ENCODE peak calls at places on chromosomes 4 and X, in four cellular contexts. D, N, P and H are unnamed samples.

GRCh38 chr4:161287678-161288352 is 876.0 kb downstream of the FSTL5 start:
- DNase-seq in D (no peak), N (no peak), P (no peak), H (no peak)

GRCh38 chr4:26860922-26861433 is 337 bp downstream of the STIM2 start:
- DNase-seq in D (peak; percentile 57), N (peak; percentile 77), P (peak; percentile 42), H (peak; percentile 81)

GRCh38 chr4:107870236-107870635 is 45.5 kb downstream of the SGMS2 start:
- DNase-seq in D (no peak), N (no peak), P (no peak), H (no peak)

GRCh38 chr4:1871471-1872021 is 353 bp downstream of the NSD2 start:
- DNase-seq in D (peak; percentile 19), N (peak; percentile 73), P (no peak), H (no peak)

GRCh38 chr4:40305329-40306193 is 29.6 kb upstream of the CHRNA9 start:
- DNase-seq in D (no peak), N (no peak), P (no peak), H (no peak)

GRCh38 chr4:94843222-94843621 is 85.5 kb downstream of the BMPR1B start:
- DNase-seq in D (no peak), N (no peak), P (no peak), H (no peak)

GRCh38 chr4:27218013-27218412 is 357.4 kb downstream of the STIM2 start:
- DNase-seq in D (peak; percentile 35), N (no peak), P (no peak), H (no peak)

GRCh38 chr4:23070848-23071570 is 378.3 kb downstream of the GBA3 start:
- DNase-seq in D (no peak), N (no peak), P (no peak), H (no peak)

GRCh38 chrX:42096262-42096939 is 173.0 kb upstream of the CASK start:
- DNase-seq in D (peak; percentile 76), N (peak; percentile 77), P (peak; percentile 92), H (no peak)

GRCh38 chr4:76386566-76387305 is 34.2 kb downstream of the CCDC158 start:
- DNase-seq in D (no peak), N (no peak), P (peak; percentile 7), H (no peak)

GRCh38 chr4:52201705-52202104 is 150.6 kb downstream of the SPATA18 start:
- DNase-seq in D (no peak), N (no peak), P (no peak), H (peak; percentile 10)

GRCh38 chr4:80188801-80189458 is 8.4 kb upstream of the PRDM8 start:
- DNase-seq in D (no peak), N (no peak), P (no peak), H (no peak)
- TF ChIP-seq EZH2 in D (no peak), N (peak; percentile 33), P (no peak), H (peak; percentile 57)

GRCh38 chrX:44889824-44890223 is 16.8 kb downstream of the KDM6A start:
- DNase-seq in D (no peak), N (no peak), P (no peak), H (no peak)
- H3K79me2 ChIP-seq in D (peaks cover 97% of the 10 kb centered on the region), N (peaks cover 99% of the 10 kb centered on the region), P (peaks cover 75% of the 10 kb centered on the region), H (peaks cover 100% of the 10 kb centered on the region)

GRCh38 chr4:89305712-89306437 is 1.7 kb downstream of the GPRIN3 start:
- DNase-seq in D (peak; percentile 11), N (peak; percentile 11), P (peak; percentile 31), H (no peak)
- H3K4me3 ChIP-seq in D (no peak overlapping the region), N (no peak overlapping the region), P (no peak overlapping the region), H (no peak overlapping the region)

DNA sequence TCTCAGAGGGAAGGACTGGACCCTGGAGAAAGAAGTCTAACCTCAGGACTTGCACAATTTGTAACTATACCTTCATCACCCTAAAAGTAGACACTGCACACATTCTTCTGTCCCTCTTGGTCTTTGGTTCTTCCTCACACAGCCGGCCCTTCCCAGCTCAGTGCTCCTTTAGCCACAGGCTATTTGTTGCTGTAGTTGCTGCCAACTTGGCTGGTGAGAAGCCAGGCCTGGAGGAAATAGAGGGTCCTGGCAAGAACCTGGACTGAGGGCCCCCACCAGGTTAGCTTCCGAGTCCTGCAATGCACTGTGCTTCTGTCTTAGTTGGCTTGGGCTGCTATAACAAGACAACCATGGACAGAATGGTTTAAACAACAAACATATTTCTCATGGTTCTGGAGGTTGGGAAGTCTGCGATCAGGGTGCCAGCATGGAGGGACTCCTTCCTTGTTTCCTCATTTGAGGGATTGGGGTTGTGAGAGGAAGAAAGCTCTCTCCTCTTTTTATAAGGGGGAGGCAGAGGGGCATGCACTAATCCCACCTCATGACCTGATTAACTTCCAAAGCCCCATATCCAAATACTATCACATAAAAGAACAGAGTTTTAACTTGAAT is 4.4 kb upstream of the FGF5 start:
- DNase-seq in D (no peak), N (no peak), P (no peak), H (no peak)
- TF ChIP-seq EZH2 in D (no peak), N (no peak), P (no peak), H (no peak)

GRCh38 chrX:13694983-13695382 is 6.1 kb downstream of the RAB9A start:
- DNase-seq in D (no peak), N (no peak), P (no peak), H (no peak)
- H3K79me2 ChIP-seq in D (peaks cover 95% of the 10 kb centered on the region), N (peaks cover 96% of the 10 kb centered on the region), P (peaks cover 63% of the 10 kb centered on the region), H (peaks cover 99% of the 10 kb centered on the region)

DNA sequence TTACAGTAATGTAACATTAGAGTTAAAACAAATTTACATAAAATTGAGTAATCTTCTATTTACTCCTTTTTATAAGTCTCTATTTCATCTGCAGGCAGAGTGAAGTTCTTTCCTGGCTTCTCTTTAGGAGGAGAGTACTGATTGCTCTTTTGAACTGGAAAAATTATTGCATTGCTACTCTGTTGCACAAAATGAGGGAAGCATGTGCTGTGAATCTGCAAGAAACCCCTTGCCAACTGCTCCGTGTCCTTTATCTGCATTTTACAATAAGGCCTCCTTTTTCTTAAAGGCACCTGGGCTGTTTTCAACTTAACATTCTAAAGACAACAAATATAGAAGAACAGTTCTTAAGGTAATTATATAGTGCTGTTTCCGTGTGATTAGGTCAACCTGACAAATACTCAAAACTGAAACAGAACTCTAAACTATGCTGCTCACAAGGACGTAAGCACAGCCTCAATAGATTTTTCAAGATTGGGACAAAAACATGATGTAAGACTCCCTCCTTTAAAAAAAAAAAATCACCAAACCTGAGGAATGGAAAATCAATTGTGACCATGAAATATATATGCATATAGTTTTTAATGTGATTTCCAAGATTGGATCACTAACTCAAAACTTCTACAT is 716.6 kb upstream of the INTU start:
- DNase-seq in D (no peak), N (no peak), P (peak; percentile 71), H (no peak)
- H3K4me3 ChIP-seq in D (no peak overlapping the region), N (no peak overlapping the region), P (peak overlapping the region; percentile 57), H (no peak overlapping the region)

DNA sequence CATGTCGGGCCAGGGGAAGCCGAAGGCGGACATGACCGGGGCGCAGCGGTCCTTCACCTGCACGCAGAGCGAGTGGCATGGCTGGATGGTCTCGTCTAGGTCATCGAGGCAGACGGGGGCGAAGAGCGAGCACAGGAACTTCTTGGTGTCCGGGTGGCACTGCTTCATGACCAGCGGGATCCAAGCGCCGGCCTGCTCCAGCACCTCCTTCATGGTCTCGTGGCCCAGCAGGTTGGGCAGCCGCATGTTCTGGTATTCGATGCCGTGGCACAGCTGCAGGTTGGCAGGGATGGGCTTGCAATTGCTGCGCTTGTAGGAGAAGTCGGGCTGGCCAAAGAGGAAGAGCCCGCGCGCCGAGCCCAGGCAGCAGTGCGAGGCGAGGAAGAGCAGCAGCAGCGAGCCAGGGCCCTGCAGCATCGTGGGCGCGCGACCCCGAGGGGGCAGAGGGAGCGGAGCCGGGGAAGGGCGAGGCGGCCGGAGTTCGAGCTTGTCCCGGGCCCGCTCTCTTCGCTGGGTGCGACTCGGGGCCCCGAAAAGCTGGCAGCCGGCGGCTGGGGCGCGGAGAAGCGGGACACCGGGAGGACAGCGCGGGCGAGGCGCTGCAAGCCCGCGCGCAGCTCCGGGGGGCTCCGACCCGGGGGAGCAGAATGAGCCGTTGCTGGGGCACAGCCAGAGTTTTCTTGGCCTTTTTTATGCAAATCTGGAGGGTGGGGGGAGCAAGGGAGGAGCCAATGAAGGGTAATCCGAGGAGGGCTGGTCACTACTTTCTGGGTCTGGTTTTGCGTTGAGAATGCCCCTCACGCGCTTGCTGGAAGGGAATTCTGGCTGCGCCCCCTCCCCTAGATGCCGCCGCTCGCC is at the start of gene SFRP2:
- DNase-seq in D (no peak), N (no peak), P (no peak), H (peak; percentile 94)
- TF ChIP-seq EZH2 in D (peak; percentile 95), N (peak; percentile 85), P (peak; percentile 96), H (no peak)

GRCh38 chr4:183968502-183968901 is 63.4 kb downstream of the STOX2 start:
- DNase-seq in D (no peak), N (no peak), P (no peak), H (peak; percentile 39)
- H3K79me2 ChIP-seq in D (no peaks in the 10 kb centered on the region), N (peaks cover 8% of the 10 kb centered on the region), P (no peaks in the 10 kb centered on the region), H (peaks cover 18% of the 10 kb centered on the region)

DNA sequence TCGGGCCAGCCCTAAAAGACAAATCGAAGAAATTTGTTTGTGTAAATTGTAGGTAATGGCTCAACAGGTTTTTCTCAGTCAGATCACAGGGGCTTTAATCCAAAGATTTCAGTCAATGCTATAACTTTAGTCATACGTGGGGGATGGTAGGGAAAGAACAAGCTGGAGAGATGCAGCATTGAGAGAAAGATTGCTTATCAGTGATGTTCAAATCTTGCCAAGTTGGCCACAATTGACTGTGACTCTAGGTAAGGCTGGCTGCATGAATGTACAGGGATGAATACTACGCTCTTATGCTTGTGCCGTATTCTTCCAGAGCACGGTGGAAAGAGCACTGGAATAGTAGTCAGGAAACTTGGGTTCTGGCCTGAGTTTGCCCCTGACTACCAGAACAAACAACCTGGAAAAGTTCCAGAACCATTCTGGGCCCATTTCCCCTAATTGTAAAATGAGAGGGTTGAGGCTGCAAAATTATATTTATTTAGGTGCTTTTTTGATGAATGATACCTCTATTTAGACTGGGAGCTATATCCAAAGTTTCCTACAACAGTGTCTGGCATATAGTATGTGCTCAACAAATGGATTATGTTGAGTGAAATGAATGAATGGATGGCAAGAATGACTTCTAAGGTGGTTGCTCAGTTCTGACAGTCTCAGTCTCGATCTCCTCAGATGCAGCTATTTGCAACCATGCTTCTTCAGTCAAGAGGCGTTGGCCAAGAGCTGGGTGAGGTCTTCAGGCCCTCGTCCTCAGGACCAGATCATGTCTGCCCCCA is 44.4 kb downstream of the TSC22D3 start:
- DNase-seq in D (no peak), N (no peak), P (no peak), H (no peak)
- H3K4me3 ChIP-seq in D (no peak overlapping the region), N (no peak overlapping the region), P (no peak overlapping the region), H (no peak overlapping the region)

DNA sequence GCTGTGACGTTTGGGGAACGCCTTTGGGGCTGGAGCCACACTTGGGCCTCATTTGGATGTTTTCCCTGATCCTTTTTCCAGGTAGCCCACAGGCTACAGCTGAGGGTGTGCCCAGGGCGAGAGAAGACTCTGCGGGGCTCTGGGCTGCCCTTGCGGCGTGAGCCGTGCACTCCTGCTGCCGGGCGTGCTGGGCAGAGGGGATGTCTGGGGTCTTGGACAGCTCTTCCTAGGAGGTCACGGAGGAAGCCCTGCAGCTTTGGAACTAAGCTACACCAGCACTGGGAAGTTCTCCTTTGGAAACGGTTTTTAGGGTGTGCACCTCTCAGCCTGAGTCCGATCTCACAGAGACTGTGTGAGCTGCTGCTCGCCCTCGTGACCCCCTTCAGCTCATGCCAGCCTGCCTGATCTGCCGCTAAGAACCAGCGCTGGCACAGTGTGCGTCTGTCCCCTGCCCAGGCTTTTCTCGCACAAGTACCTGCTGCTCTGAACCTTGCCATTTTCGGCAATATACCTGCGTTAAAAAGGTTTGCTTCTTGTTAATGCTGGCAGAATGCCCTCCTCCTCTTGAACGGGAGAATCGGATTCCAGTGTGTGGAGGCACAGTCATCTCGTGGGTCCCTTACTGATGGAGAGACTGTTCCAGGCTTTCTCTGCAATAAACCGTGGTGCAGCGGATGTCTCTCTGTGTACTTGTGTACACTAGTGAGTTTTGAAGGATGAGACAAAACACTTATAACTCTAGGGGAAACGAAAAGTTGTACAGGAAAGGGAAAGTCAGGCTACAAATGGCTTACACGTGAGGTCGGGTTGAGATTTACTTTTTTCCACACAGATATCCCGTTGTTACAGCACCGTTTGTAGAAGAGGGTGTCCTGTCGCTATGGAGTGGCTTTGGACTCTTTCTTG is 14.3 kb downstream of the MSANTD1 start:
- DNase-seq in D (no peak), N (no peak), P (no peak), H (peak; percentile 1)
- TF ChIP-seq EZH2 in D (no peak), N (no peak), P (no peak), H (no peak)